ENCODE peak calls at places on chromosomes 6 and 20, in four cellular contexts. M is HCT116, G is stomach, E is uterus. Z is an unnamed sample. For H3K4me1, the result is how much of the 10 kb centered on the place peaks cover.

GRCh38 chr6:105278035-105278434 is 98.2 kb upstream of the POPDC3 start:
- DNase-seq in E (no peak), M (no peak), G (no peak), Z (no peak)

GRCh38 chr6:150689900-150690590 is 90.4 kb downstream of the PLEKHG1 start:
- DNase-seq in M (no peak), G (no peak), E (no peak), Z (peak)

GRCh38 chr6:143498428-143498827 is 13.1 kb downstream of the FUCA2 start:
- DNase-seq in G (no peak), E (no peak), M (no peak), Z (no peak)

GRCh38 chr20:48822879-48823385 is 4.9 kb downstream of the PREX1 start:
- DNase-seq in G (no peak), E (no peak), M (no peak), Z (peak)

GRCh38 chr6:99364026-99364425 is 14.6 kb upstream of the FAXC start:
- DNase-seq in M (no peak), E (no peak), G (no peak), Z (no peak)

GRCh38 chr6:107345398-107345797 is 114.0 kb downstream of the PDSS2 start:
- DNase-seq in M (no peak), G (no peak), E (no peak), Z (no peak)

GRCh38 chr20:19737025-19737424 is 21.0 kb upstream of the RIN2 start:
- DNase-seq in E (peak), M (no peak), G (no peak), Z (no peak)

GRCh38 chr6:106089981-106090380 is 3.8 kb downstream of the PRDM1 start:
- DNase-seq in E (no peak), M (no peak), G (no peak), Z (no peak)

GRCh38 chr20:18524646-18525045 is 16.9 kb downstream of the SEC23B start:
- DNase-seq in M (no peak), G (no peak), E (no peak), Z (no peak)

GRCh38 chr6:53192590-53193232 is 44.1 kb upstream of the GCM1 start:
- DNase-seq in E (no peak), G (no peak), M (no peak), Z (no peak)

GRCh38 chr20:35551485-35551884 is 9.6 kb downstream of the ERGIC3 start:
- DNase-seq in G (no peak), E (no peak), M (no peak), Z (no peak)

GRCh38 chr6:146997062-146997461 is 207.2 kb upstream of the STXBP5 start:
- DNase-seq in M (no peak), E (no peak), G (no peak), Z (no peak)

GRCh38 chr20:43448748-43449535 is 8.8 kb upstream of the SRSF6 start:
- DNase-seq in M (peak), G (peak), E (no peak), Z (no peak)

GRCh38 chr6:99852031-99852430 is 142.0 kb downstream of the MCHR2 start:
- DNase-seq in G (no peak), M (no peak), E (no peak), Z (no peak)

GRCh38 chr6:135814043-135814442 is 37.5 kb upstream of the PDE7B start:
- DNase-seq in G (no peak), E (no peak), M (no peak), Z (no peak)

GRCh38 chr6:164889980-164890379 is 419.4 kb downstream of the C6orf118 start:
- DNase-seq in M (no peak), E (no peak), G (no peak), Z (no peak)

GRCh38 chr20:45405566-45406259 is 2.4 kb upstream of the DBNDD2 start:
- DNase-seq in G (no peak), M (no peak), E (peak), Z (peak)

GRCh38 chr20:34680586-34680985 is 3.7 kb upstream of the PIGU start:
- DNase-seq in M (no peak), E (no peak), G (no peak), Z (no peak)

GRCh38 chr6:100464910-100465700 is at the start of gene SIM1:
- DNase-seq in G (no peak), E (no peak), M (no peak), Z (no peak)

GRCh38 chr6:26329763-26330511 is 35.1 kb upstream of the BTN3A2 start:
- DNase-seq in E (no peak), M (no peak), G (no peak), Z (no peak)

GRCh38 chr6:81748946-81749345 is 3.5 kb downstream of the TENT5A start:
- DNase-seq in M (no peak), G (no peak), E (no peak), Z (no peak)

DNA sequence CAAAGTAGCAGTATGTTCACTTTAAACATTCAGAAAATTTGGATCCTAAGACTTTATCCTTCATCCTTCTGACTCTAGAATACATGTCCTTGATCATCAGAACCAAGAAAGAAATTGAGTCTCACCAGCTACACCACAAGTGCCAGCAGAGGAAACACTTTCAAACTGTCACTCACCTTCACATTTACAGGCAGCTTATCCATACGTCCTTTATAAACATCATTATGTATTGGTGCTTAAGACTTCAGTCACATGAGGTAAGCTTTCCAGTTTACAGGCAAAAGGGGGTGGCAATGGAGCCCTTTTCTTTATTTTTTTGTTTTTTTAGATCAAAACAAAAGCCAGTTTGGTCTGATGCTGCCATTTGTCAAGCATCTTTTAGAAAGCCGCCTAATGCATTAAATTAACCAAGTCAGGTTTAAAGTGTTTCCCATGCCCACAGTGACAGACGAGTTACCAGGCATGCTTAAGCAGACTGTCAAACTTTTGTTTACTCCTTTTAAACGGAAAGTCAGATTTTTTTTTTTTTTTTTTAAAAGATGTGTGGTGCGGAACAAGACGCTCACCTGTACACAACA is 984 bp upstream of the BRPF3 start:
- DNase-seq in E (no peak), M (no peak), G (no peak), Z (no peak)
- H3K4me3 ChIP-seq in E (peak), M (peak), G (peak), Z (peak)

DNA sequence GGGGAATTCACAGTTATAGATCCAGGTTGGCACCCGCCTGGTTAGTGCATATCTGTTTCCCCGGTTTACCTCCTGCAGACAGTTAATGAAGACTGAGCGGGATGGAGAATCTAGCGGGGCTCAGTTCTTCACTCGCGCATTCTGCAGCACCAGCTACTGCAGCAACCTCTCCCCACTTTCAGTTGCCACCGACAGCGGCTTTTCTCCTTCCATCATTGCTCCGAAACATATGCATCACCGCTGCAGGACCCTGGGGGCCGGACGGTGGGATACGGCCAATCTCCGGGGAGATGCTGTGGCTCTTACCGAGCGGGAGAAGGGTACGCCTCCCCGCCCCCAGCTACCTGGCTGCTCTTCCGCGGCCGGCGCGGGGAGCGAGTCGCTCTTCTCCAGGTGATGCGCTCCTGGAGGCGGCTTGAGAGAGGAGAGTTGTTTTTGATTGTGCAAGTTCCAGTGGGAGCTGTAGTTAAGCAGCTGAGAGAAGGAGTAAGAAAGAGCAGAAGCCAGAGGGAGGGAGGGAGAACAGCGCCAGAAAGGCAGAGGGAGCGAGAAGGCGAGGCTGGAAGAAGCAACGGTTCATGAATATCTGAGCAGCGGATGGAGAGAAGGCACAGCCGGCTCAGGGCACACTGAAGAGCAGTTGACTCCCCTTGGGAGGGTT is at the start of gene SGK1:
- DNase-seq in M (no peak), G (no peak), E (no peak), Z (no peak)
- TF ChIP-seq POLR2A in M (no peak), G (no peak), E (no peak), Z (no peak)

GRCh38 chr20:78338-78737 is 9.1 kb upstream of the DEFB125 start:
- DNase-seq in E (no peak), M (no peak), G (no peak), Z (no peak)
- H3K4me1 ChIP-seq in E (under half), M (under half), G (under half), Z (under half)

GRCh38 chr6:45439861-45440388 is 62.2 kb upstream of the SUPT3H start:
- DNase-seq in G (no peak), M (no peak), E (no peak), Z (no peak)
- H3K4me3 ChIP-seq in G (no peak), M (no peak), E (no peak), Z (no peak)

DNA sequence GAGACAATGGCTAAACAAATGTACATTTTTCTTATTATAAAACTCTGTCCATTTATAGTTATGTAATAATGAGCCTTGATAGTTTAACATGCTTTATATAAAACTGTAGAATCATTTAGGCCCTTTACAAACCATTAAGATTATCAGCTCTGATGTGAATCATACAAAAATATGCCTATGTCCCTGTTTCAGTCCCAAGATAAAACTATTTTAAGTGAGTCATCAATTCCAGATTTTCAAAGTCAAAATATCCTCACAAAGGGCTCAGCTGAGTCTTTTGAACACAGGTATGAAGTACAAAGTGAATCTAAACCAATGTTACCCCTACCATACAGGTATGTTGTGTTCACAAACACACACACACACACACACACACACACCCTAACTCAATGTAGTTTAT is 88.0 kb downstream of the PTPRK start:
- DNase-seq in G (no peak), M (no peak), E (no peak), Z (no peak)
- TF ChIP-seq POLR2A in G (no peak), M (no peak), E (no peak), Z (no peak)

GRCh38 chr20:50141018-50141675 is 12.4 kb downstream of the PEDS1 start:
- DNase-seq in G (no peak), M (no peak), E (no peak), Z (no peak)

GRCh38 chr20:50141811-50142561 is 11.5 kb downstream of the PEDS1 start:
- DNase-seq in G (no peak), M (no peak), E (no peak), Z (no peak)

GRCh38 chr20:50138479-50139393 is 14.8 kb downstream of the PEDS1 start:
- DNase-seq in M (no peak), E (no peak), G (no peak), Z (peak)

GRCh38 chr20:50138120-50138478 is 15.4 kb downstream of the PEDS1 start:
- DNase-seq in E (no peak), G (no peak), M (no peak), Z (no peak)

DNA sequence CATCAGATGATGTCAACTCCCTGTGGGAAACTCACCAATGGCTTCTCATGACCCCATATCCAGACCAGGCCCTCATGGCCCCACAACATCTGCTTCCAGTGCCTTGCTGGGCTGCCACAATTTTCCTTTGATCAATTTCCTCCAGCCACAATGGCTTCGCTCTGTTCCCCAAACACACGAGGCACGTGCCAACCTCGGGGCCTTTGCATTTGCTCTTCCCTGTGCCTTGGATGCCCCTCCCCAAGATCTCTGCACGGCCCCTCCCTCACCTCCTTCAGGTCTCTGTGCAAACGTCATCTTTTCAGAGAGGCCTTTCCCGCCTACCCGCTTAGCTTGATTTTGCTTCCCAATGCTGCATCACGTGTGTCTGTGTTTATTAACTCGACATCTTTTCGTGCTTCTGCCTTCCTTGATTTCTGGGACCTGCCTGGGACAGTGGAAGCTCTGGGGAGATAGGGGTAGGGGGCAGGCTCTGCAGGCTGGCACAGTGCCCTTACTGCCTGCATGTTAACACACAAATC is 13.1 kb downstream of the PEDS1 start:
- DNase-seq in G (no peak), E (no peak), M (no peak), Z (no peak)
- H3K4me1 ChIP-seq in G (half or more), E (under half), M (under half), Z (under half)

Z was measured in Peyer's patch.